ENCODE peak calls at places on chromosomes 13 and 19, in ten cellular contexts. W is suprapubic skin, O is lung, N is right lobe of liver, C is A549, R is IMR-90, A is upper lobe of right lung, K is astrocyte of the cerebellum, S is PC-9, B is mammary epithelial cell. E is an unnamed sample.

GRCh38 chr13:76992548-76993001 is 694 bp downstream of the CLN5 start:
- DNase-seq in W (no peak), O (no peak), N (peak), C (peak), R (peak), A (peak), K (no peak), S (no peak), B (peak), E (peak)

GRCh38 chr13:23020246-23020843 is 160.4 kb upstream of the SGCG start:
- DNase-seq in W (no peak), O (no peak), N (no peak), C (peak), R (peak), A (no peak), K (peak), S (no peak), B (peak), E (peak)

GRCh38 chr13:70189981-70190380 is 81.7 kb upstream of the KLHL1 start:
- DNase-seq in W (no peak), O (no peak), N (no peak), C (no peak), R (no peak), A (no peak), K (no peak), S (no peak), B (no peak), E (no peak)

GRCh38 chr19:45716314-45717130 is 14.2 kb downstream of the FBXO46 start:
- DNase-seq in W (no peak), O (no peak), N (no peak), C (peak), R (no peak), A (no peak), K (no peak), S (peak), B (peak), E (no peak)

GRCh38 chr13:112742583-112742982 is 52.7 kb downstream of the ATP11A start:
- DNase-seq in W (no peak), O (no peak), N (no peak), C (no peak), R (no peak), A (peak), K (no peak), S (no peak), B (no peak), E (no peak)

GRCh38 chr19:9498183-9498902 is at the start of gene ZNF560:
- DNase-seq in W (no peak), O (no peak), N (no peak), C (no peak), R (peak), A (no peak), K (no peak), S (peak), B (peak), E (no peak)

GRCh38 chr13:99123101-99124045 is 77.3 kb upstream of the UBAC2 start:
- DNase-seq in W (no peak), O (no peak), N (no peak), C (no peak), R (peak), A (no peak), K (no peak), S (no peak), B (peak), E (no peak)

GRCh38 chr19:4373601-4374441 is 26.5 kb downstream of the SH3GL1 start:
- DNase-seq in W (peak), O (no peak), N (peak), C (no peak), R (peak), A (no peak), K (no peak), S (no peak), B (no peak), E (peak)

GRCh38 chr19:58181902-58182576 is 822 bp upstream of the ZNF274 start:
- DNase-seq in W (no peak), O (peak), N (peak), C (peak), R (no peak), A (no peak), K (no peak), S (peak), B (peak), E (peak)

GRCh38 chr13:113928701-113929627 is 44.9 kb downstream of the C13orf46 start:
- DNase-seq in W (peak), O (no peak), N (peak), C (no peak), R (peak), A (peak), K (peak), S (no peak), B (no peak), E (no peak)

GRCh38 chr19:41939861-41940442 is 11.7 kb upstream of the ERFL start:
- DNase-seq in W (no peak), O (no peak), N (no peak), C (peak), R (no peak), A (peak), K (no peak), S (no peak), B (no peak), E (peak)

GRCh38 chr13:44132710-44133109 is 240.9 kb upstream of the SERP2 start:
- DNase-seq in W (no peak), O (peak), N (no peak), C (no peak), R (peak), A (peak), K (no peak), S (peak), B (peak), E (no peak)

GRCh38 chr19:18999896-19000620 is 33.3 kb downstream of the SUGP2 start:
- DNase-seq in W (no peak), O (no peak), N (no peak), C (no peak), R (peak), A (no peak), K (no peak), S (no peak), B (no peak), E (no peak)
- TF ChIP-seq CTCF in W (no peak), O (no peak), N (peak), C (no peak), R (peak), A (no peak), K (peak), S (peak), B (peak), E (no peak)

GRCh38 chr13:51624695-51625345 is 40.6 kb downstream of the WDFY2 start:
- DNase-seq in W (no peak), O (no peak), N (no peak), C (no peak), R (no peak), A (no peak), K (no peak), S (no peak), B (no peak), E (no peak)
- H3K4me3 ChIP-seq in W (no peak), O (no peak), N (no peak), C (no peak), R (no peak), A (no peak), K (no peak), S (no peak), B (no peak), E (no peak)

GRCh38 chr13:110644892-110645521 is 29.7 kb downstream of the NAXD start:
- DNase-seq in W (peak), O (peak), N (peak), C (no peak), R (peak), A (peak), K (no peak), S (no peak), B (peak), E (peak)
- TF ChIP-seq CTCF in W (no peak), O (peak), N (peak), C (no peak), R (peak), A (peak), K (peak), S (no peak), B (no peak), E (peak)

GRCh38 chr13:71378992-71379905 is 487.8 kb downstream of the DACH1 start:
- DNase-seq in W (no peak), O (no peak), N (no peak), C (no peak), R (no peak), A (no peak), K (peak), S (no peak), B (peak), E (no peak)

GRCh38 chr13:71374471-71375041 is 492.4 kb downstream of the DACH1 start:
- DNase-seq in W (no peak), O (no peak), N (no peak), C (no peak), R (no peak), A (no peak), K (no peak), S (no peak), B (no peak), E (no peak)
- H3K4me3 ChIP-seq in W (no peak), O (no peak), N (no peak), C (no peak), R (no peak), A (no peak), K (no peak), S (no peak), B (no peak), E (no peak)

E was measured in GM12865.